ENCODE peak calls at places on chromosomes 5 and 9, in five cellular contexts. One of them, this sample, is unnamed.

GRCh38 chr5:59193616-59194319 is 610.9 kb downstream of the RAB3C start:
- DNase-seq in ovary: no peak
- DNase-seq in bronchial epithelial cell: peak; percentile 100
- DNase-seq in PC-3: peak; percentile 75
- DNase-seq in lung: no peak
- DNase-seq in this sample: no peak

GRCh38 chr5:72205431-72206009 is 98.2 kb downstream of the MAP1B start:
- DNase-seq in bronchial epithelial cell: no peak
- DNase-seq in ovary: no peak
- DNase-seq in lung: no peak
- DNase-seq in PC-3: no peak
- DNase-seq in this sample: no peak

GRCh38 chr5:173238312-173239232 is 3.6 kb upstream of the NKX2-5 start:
- DNase-seq in lung: no peak
- DNase-seq in bronchial epithelial cell: no peak
- DNase-seq in PC-3: no peak
- DNase-seq in ovary: no peak
- DNase-seq in this sample: no peak

GRCh38 chr5:176396330-176396729 is 7.8 kb downstream of the HIGD2A start:
- DNase-seq in lung: no peak
- DNase-seq in ovary: peak; percentile 42
- DNase-seq in bronchial epithelial cell: no peak
- DNase-seq in PC-3: no peak
- DNase-seq in this sample: no peak

GRCh38 chr5:111075520-111075919 is 4.0 kb downstream of the TSLP start:
- DNase-seq in ovary: no peak
- DNase-seq in PC-3: peak; percentile 87
- DNase-seq in bronchial epithelial cell: peak; percentile 99
- DNase-seq in lung: peak; percentile 34
- DNase-seq in this sample: no peak

GRCh38 chr9:137162505-137163100 is 7.2 kb downstream of the LRRC26 start:
- DNase-seq in ovary: no peak
- DNase-seq in bronchial epithelial cell: no peak
- DNase-seq in lung: no peak
- DNase-seq in PC-3: no peak
- DNase-seq in this sample: no peak

GRCh38 chr9:135076876-135077430 is 10.5 kb upstream of the OLFM1 start:
- DNase-seq in lung: no peak
- DNase-seq in PC-3: no peak
- DNase-seq in ovary: no peak
- DNase-seq in bronchial epithelial cell: no peak
- DNase-seq in this sample: no peak

GRCh38 chr9:31388660-31389059 is 995.8 kb upstream of the ACO1 start:
- DNase-seq in bronchial epithelial cell: peak; percentile 50
- DNase-seq in PC-3: no peak
- DNase-seq in lung: no peak
- DNase-seq in ovary: no peak
- DNase-seq in this sample: no peak

GRCh38 chr9:71323357-71323756 is 201.9 kb upstream of the TRPM3 start:
- DNase-seq in bronchial epithelial cell: no peak
- DNase-seq in lung: no peak
- DNase-seq in PC-3: no peak
- DNase-seq in ovary: no peak
- DNase-seq in this sample: no peak

GRCh38 chr5:134543820-134544692 is 18.6 kb downstream of the JADE2 start:
- DNase-seq in ovary: no peak
- DNase-seq in PC-3: no peak
- DNase-seq in bronchial epithelial cell: no peak
- DNase-seq in lung: no peak
- DNase-seq in this sample: no peak

GRCh38 chr9:131140550-131140949 is 15.2 kb downstream of the NUP214 start:
- DNase-seq in PC-3: no peak
- DNase-seq in lung: no peak
- DNase-seq in bronchial epithelial cell: no peak
- DNase-seq in ovary: no peak
- DNase-seq in this sample: no peak

GRCh38 chr9:136738960-136739359 is 3.8 kb downstream of the LCN10 start:
- DNase-seq in PC-3: no peak
- DNase-seq in bronchial epithelial cell: no peak
- DNase-seq in ovary: no peak
- DNase-seq in lung: no peak
- DNase-seq in this sample: no peak

GRCh38 chr5:73719616-73720015 is 93.6 kb downstream of the ARHGEF28 start:
- DNase-seq in lung: no peak
- DNase-seq in PC-3: no peak
- DNase-seq in ovary: no peak
- DNase-seq in bronchial epithelial cell: no peak
- DNase-seq in this sample: no peak

GRCh38 chr5:96374653-96375052 is 58.4 kb downstream of the PCSK1 start:
- DNase-seq in PC-3: no peak
- DNase-seq in lung: no peak
- DNase-seq in bronchial epithelial cell: no peak
- DNase-seq in ovary: no peak
- DNase-seq in this sample: no peak

GRCh38 chr5:160799160-160799559 is 52.9 kb downstream of the ATP10B start:
- DNase-seq in lung: no peak
- DNase-seq in bronchial epithelial cell: no peak
- DNase-seq in PC-3: no peak
- DNase-seq in ovary: no peak
- DNase-seq in this sample: no peak

GRCh38 chr9:16868706-16869105 is 1.8 kb downstream of the BNC2 start:
- DNase-seq in lung: no peak
- DNase-seq in bronchial epithelial cell: no peak
- DNase-seq in PC-3: no peak
- DNase-seq in ovary: no peak
- DNase-seq in this sample: no peak

GRCh38 chr5:142446131-142446959 is 121.5 kb upstream of the SPRY4 start:
- DNase-seq in lung: no peak
- DNase-seq in ovary: no peak
- DNase-seq in PC-3: no peak
- DNase-seq in bronchial epithelial cell: peak; percentile 66
- DNase-seq in this sample: no peak

GRCh38 chr5:143186623-143187022 is 216.9 kb downstream of the NR3C1 start:
- DNase-seq in bronchial epithelial cell: no peak
- DNase-seq in lung: no peak
- DNase-seq in PC-3: no peak
- DNase-seq in ovary: no peak
- DNase-seq in this sample: no peak

GRCh38 chr5:134145779-134146581 is 30.8 kb downstream of the SKP1 start:
- DNase-seq in PC-3: peak; percentile 82
- DNase-seq in bronchial epithelial cell: peak; percentile 62
- DNase-seq in ovary: peak; percentile 77
- DNase-seq in lung: peak; percentile 69
- DNase-seq in this sample: peak; percentile 85

GRCh38 chr9:84121991-84122523 is 141.5 kb downstream of the RMI1 start:
- DNase-seq in ovary: no peak
- DNase-seq in PC-3: no peak
- DNase-seq in lung: no peak
- DNase-seq in bronchial epithelial cell: no peak
- DNase-seq in this sample: no peak

GRCh38 chr9:31541626-31542025 is 842.8 kb upstream of the ACO1 start:
- DNase-seq in ovary: no peak
- DNase-seq in PC-3: no peak
- DNase-seq in bronchial epithelial cell: no peak
- DNase-seq in lung: no peak
- DNase-seq in this sample: no peak

GRCh38 chr9:9792144-9792857 is 820.5 kb downstream of the PTPRD start:
- DNase-seq in lung: no peak
- DNase-seq in ovary: no peak
- DNase-seq in bronchial epithelial cell: no peak
- DNase-seq in PC-3: no peak
- DNase-seq in this sample: no peak

GRCh38 chr5:107889387-107889786 is 218.7 kb upstream of the EFNA5 start:
- DNase-seq in PC-3: no peak
- DNase-seq in lung: no peak
- DNase-seq in bronchial epithelial cell: no peak
- DNase-seq in ovary: no peak
- DNase-seq in this sample: no peak

GRCh38 chr9:97980479-97980803 is 2.7 kb upstream of the ANP32B start:
- DNase-seq in lung: no peak
- DNase-seq in ovary: no peak
- DNase-seq in PC-3: no peak
- DNase-seq in bronchial epithelial cell: no peak
- DNase-seq in this sample: no peak

GRCh38 chr5:41822036-41822435 is 48.2 kb downstream of the OXCT1 start:
- DNase-seq in ovary: no peak
- DNase-seq in PC-3: no peak
- DNase-seq in lung: no peak
- DNase-seq in bronchial epithelial cell: no peak
- DNase-seq in this sample: no peak

GRCh38 chr5:145203193-145203592 is 631.9 kb downstream of the PRELID2 start:
- DNase-seq in PC-3: no peak
- DNase-seq in ovary: no peak
- DNase-seq in bronchial epithelial cell: no peak
- DNase-seq in lung: no peak
- DNase-seq in this sample: no peak

GRCh38 chr5:98454904-98455303 is 318.6 kb upstream of the RGMB start:
- DNase-seq in bronchial epithelial cell: peak; percentile 97
- DNase-seq in PC-3: peak; percentile 97
- DNase-seq in lung: no peak
- DNase-seq in ovary: no peak
- DNase-seq in this sample: no peak

GRCh38 chr9:81032831-81033230 is 656.5 kb downstream of the TLE1 start:
- DNase-seq in bronchial epithelial cell: no peak
- DNase-seq in PC-3: no peak
- DNase-seq in ovary: no peak
- DNase-seq in lung: no peak
- DNase-seq in this sample: no peak

GRCh38 chr5:147935032-147935431 is 28.7 kb upstream of the C5orf46 start:
- DNase-seq in PC-3: peak; percentile 96
- DNase-seq in ovary: no peak
- DNase-seq in lung: no peak
- DNase-seq in bronchial epithelial cell: peak; percentile 80
- DNase-seq in this sample: no peak
- TF ChIP-seq CTCF in PC-3: peak; percentile 96
- TF ChIP-seq CTCF in ovary: no peak
- TF ChIP-seq CTCF in lung: peak; percentile 29
- TF ChIP-seq CTCF in bronchial epithelial cell: peak; percentile 48
- TF ChIP-seq CTCF in this sample: peak; percentile 65

GRCh38 chr5:43648499-43649124 is 45.6 kb downstream of the NNT start:
- DNase-seq in PC-3: no peak
- DNase-seq in ovary: no peak
- DNase-seq in lung: no peak
- DNase-seq in bronchial epithelial cell: no peak
- DNase-seq in this sample: no peak
- H3K27me3 ChIP-seq in PC-3: no peaks in the 10 kb centered on the region
- H3K27me3 ChIP-seq in ovary: no peaks in the 10 kb centered on the region
- H3K27me3 ChIP-seq in lung: no peaks in the 10 kb centered on the region
- H3K27me3 ChIP-seq in bronchial epithelial cell: no peaks in the 10 kb centered on the region
- H3K27me3 ChIP-seq in this sample: no peaks in the 10 kb centered on the region

GRCh38 chr5:75199946-75200345 is 36.7 kb downstream of the ANKRD31 start:
- DNase-seq in bronchial epithelial cell: no peak
- DNase-seq in ovary: no peak
- DNase-seq in PC-3: no peak
- DNase-seq in lung: no peak
- DNase-seq in this sample: no peak

GRCh38 chr5:75197746-75198145 is 38.9 kb downstream of the ANKRD31 start:
- DNase-seq in lung: no peak
- DNase-seq in ovary: no peak
- DNase-seq in PC-3: no peak
- DNase-seq in bronchial epithelial cell: no peak
- DNase-seq in this sample: no peak

GRCh38 chr5:75200776-75201175 is 35.9 kb downstream of the ANKRD31 start:
- DNase-seq in PC-3: peak; percentile 53
- DNase-seq in bronchial epithelial cell: peak; percentile 87
- DNase-seq in ovary: no peak
- DNase-seq in lung: no peak
- DNase-seq in this sample: no peak

GRCh38 chr5:75203604-75204003 is 33.1 kb downstream of the ANKRD31 start:
- DNase-seq in lung: no peak
- DNase-seq in bronchial epithelial cell: no peak
- DNase-seq in PC-3: no peak
- DNase-seq in ovary: no peak
- DNase-seq in this sample: no peak

GRCh38 chr5:75202935-75203334 is 33.7 kb downstream of the ANKRD31 start:
- DNase-seq in lung: no peak
- DNase-seq in ovary: no peak
- DNase-seq in PC-3: peak; percentile 5
- DNase-seq in bronchial epithelial cell: peak; percentile 3
- DNase-seq in this sample: no peak
- TF ChIP-seq CTCF in lung: no peak
- TF ChIP-seq CTCF in ovary: no peak
- TF ChIP-seq CTCF in PC-3: no peak
- TF ChIP-seq CTCF in bronchial epithelial cell: no peak
- TF ChIP-seq CTCF in this sample: no peak

DNA sequence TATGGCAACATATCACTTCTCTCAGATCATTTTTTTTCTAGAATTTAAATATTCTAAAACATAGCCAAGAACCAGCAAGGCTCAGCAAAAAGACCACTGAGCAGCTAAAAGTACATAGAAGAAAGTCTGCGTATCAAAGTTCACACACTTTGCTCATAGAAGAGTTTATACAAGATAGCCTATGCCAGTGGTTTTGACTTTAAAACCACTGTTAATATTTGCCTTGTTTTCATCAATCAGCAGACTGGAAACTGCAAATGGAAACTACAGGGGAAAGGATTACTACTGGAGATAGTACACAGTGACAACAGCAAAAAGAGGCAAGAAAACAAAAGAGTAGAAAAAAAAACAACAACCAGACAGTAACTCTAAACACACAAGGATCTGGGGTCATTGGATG is 483.3 kb downstream of the ZSWIM6 start:
- DNase-seq in lung: no peak
- DNase-seq in ovary: no peak
- DNase-seq in bronchial epithelial cell: no peak
- DNase-seq in PC-3: no peak
- DNase-seq in this sample: no peak
- H3K27me3 ChIP-seq in lung: no peaks in the 10 kb centered on the region
- H3K27me3 ChIP-seq in ovary: no peaks in the 10 kb centered on the region
- H3K27me3 ChIP-seq in bronchial epithelial cell: no peaks in the 10 kb centered on the region
- H3K27me3 ChIP-seq in PC-3: no peaks in the 10 kb centered on the region
- H3K27me3 ChIP-seq in this sample: peaks cover 3% of the 10 kb centered on the region

GRCh38 chr5:92695123-92696084 is 885.6 kb downstream of the NR2F1-AS1 start:
- DNase-seq in PC-3: no peak
- DNase-seq in lung: no peak
- DNase-seq in ovary: no peak
- DNase-seq in bronchial epithelial cell: no peak
- DNase-seq in this sample: no peak
- TF ChIP-seq CTCF in PC-3: no peak
- TF ChIP-seq CTCF in lung: no peak
- TF ChIP-seq CTCF in ovary: no peak
- TF ChIP-seq CTCF in bronchial epithelial cell: no peak
- TF ChIP-seq CTCF in this sample: no peak

This sample was measured in ascending aorta.